ENCODE peak calls at places on chromosome 16, in seven cellular contexts. P is prostate gland, I is heart right ventricle, Y is fibroblast of pulmonary artery, Q is NB4, N is cardiac muscle cell, X is MM.1S. C is an unnamed sample.

GRCh38 chr16:11159189-11159588 is 96.8 kb downstream of the SOCS1 start:
- DNase-seq in P (no peak), I (no peak), Y (no peak), Q (no peak), N (no peak), X (no peak), C (no peak)

GRCh38 chr16:53501216-53501859 is 1.7 kb downstream of the AKTIP start:
- DNase-seq in P (no peak), I (no peak), Y (no peak), Q (no peak), N (no peak), X (no peak), C (no peak)

GRCh38 chr16:77211880-77212735 is 12.9 kb downstream of the SYCE1L start:
- DNase-seq in P (peak), I (peak), Y (peak), Q (peak), N (peak), X (peak), C (no peak)

GRCh38 chr16:82344157-82344556 is 174.1 kb upstream of the MPHOSPH6 start:
- DNase-seq in P (peak), I (no peak), Y (no peak), Q (peak), N (peak), X (no peak), C (no peak)

GRCh38 chr16:14289692-14290340 is 218.7 kb downstream of the MRTFB start:
- DNase-seq in P (no peak), I (no peak), Y (peak), Q (peak), N (peak), X (peak), C (no peak)

GRCh38 chr16:49431040-49431439 is 57.4 kb downstream of the C16orf78 start:
- DNase-seq in P (no peak), I (no peak), Y (no peak), Q (no peak), N (no peak), X (no peak), C (peak)

GRCh38 chr16:68257906-68258800 is 6.2 kb upstream of the SLC7A6 start:
- DNase-seq in P (no peak), I (no peak), Y (peak), Q (peak), N (no peak), X (peak), C (no peak)

GRCh38 chr16:48497129-48497528 is 111.9 kb upstream of the SIAH1 start:
- DNase-seq in P (no peak), I (no peak), Y (no peak), Q (no peak), N (no peak), X (no peak), C (no peak)

GRCh38 chr16:77434365-77435239 is at the start of gene ADAMTS18:
- DNase-seq in P (no peak), I (no peak), Y (no peak), Q (no peak), N (peak), X (no peak), C (no peak)

GRCh38 chr16:88569985-88570690 is at the start of gene ZC3H18:
- DNase-seq in P (peak), I (peak), Y (peak), Q (peak), N (peak), X (peak), C (peak)

GRCh38 chr16:69013991-69014390 is 91.5 kb upstream of the HAS3 start:
- DNase-seq in P (no peak), I (no peak), Y (no peak), Q (no peak), N (no peak), X (no peak), C (no peak)

GRCh38 chr16:12793120-12793889 is 10.4 kb downstream of the CPPED1 start:
- DNase-seq in P (no peak), I (no peak), Y (no peak), Q (no peak), N (no peak), X (no peak), C (no peak)

GRCh38 chr16:20867585-20867984 is 32.6 kb downstream of the DCUN1D3 start:
- DNase-seq in P (no peak), I (no peak), Y (peak), Q (no peak), N (no peak), X (no peak), C (no peak)

GRCh38 chr16:19356024-19356952 is 61.4 kb upstream of the TMC5 start:
- DNase-seq in P (no peak), I (no peak), Y (no peak), Q (no peak), N (no peak), X (no peak), C (no peak)

GRCh38 chr16:89346869-89347268 is 129.4 kb downstream of the ZNF778 start:
- DNase-seq in P (no peak), I (no peak), Y (no peak), Q (no peak), N (no peak), X (no peak), C (no peak)

GRCh38 chr16:21161211-21161610 is 2.7 kb downstream of the LDAF1 start:
- DNase-seq in P (no peak), I (no peak), Y (peak), Q (no peak), N (no peak), X (no peak), C (no peak)

GRCh38 chr16:3789375-3790067 is 72.2 kb upstream of the TRAP1 start:
- DNase-seq in P (no peak), I (no peak), Y (no peak), Q (peak), N (no peak), X (no peak), C (no peak)

GRCh38 chr16:10172848-10173655 is 9.2 kb downstream of the GRIN2A start:
- DNase-seq in P (no peak), I (no peak), Y (no peak), Q (no peak), N (no peak), X (no peak), C (no peak)

GRCh38 chr16:4373909-4374742 is 2.5 kb downstream of the VASN start:
- DNase-seq in P (peak), I (peak), Y (peak), Q (no peak), N (peak), X (no peak), C (peak)

GRCh38 chr16:55248494-55248893 is 75.5 kb upstream of the IRX6 start:
- DNase-seq in P (no peak), I (no peak), Y (no peak), Q (no peak), N (peak), X (no peak), C (no peak)

GRCh38 chr16:59859606-59860402 is 1125.7 kb upstream of the GOT2 start:
- DNase-seq in P (no peak), I (no peak), Y (no peak), Q (no peak), N (no peak), X (no peak), C (no peak)

GRCh38 chr16:68328151-68328859 is 17.5 kb downstream of the PRMT7 start:
- DNase-seq in P (peak), I (peak), Y (peak), Q (peak), N (peak), X (peak), C (peak)

GRCh38 chr16:89359296-89360147 is 130.8 kb downstream of the ANKRD11 start:
- DNase-seq in P (no peak), I (no peak), Y (peak), Q (no peak), N (no peak), X (no peak), C (no peak)

GRCh38 chr16:13503960-13504635 is 415.9 kb upstream of the ERCC4 start:
- DNase-seq in P (no peak), I (no peak), Y (no peak), Q (no peak), N (no peak), X (no peak), C (no peak)

GRCh38 chr16:10606607-10607006 is 26.2 kb upstream of the EMP2 start:
- DNase-seq in P (no peak), I (no peak), Y (no peak), Q (no peak), N (no peak), X (no peak), C (no peak)

GRCh38 chr16:30623558-30624283 is 13.5 kb upstream of the ZNF689 start:
- DNase-seq in P (no peak), I (no peak), Y (no peak), Q (no peak), N (no peak), X (no peak), C (no peak)

GRCh38 chr16:71929048-71929447 is 33.7 kb downstream of the IST1 start:
- DNase-seq in P (no peak), I (no peak), Y (peak), Q (no peak), N (peak), X (no peak), C (no peak)

GRCh38 chr16:18803569-18804462 is 2.5 kb upstream of the ARL6IP1 start:
- DNase-seq in P (no peak), I (no peak), Y (peak), Q (peak), N (no peak), X (no peak), C (no peak)

GRCh38 chr16:22668318-22668717 is 145.6 kb upstream of the HS3ST2 start:
- DNase-seq in P (no peak), I (no peak), Y (no peak), Q (no peak), N (no peak), X (no peak), C (no peak)

GRCh38 chr16:20901068-20901440 is 483 bp downstream of the LYRM1 start:
- DNase-seq in P (no peak), I (no peak), Y (no peak), Q (no peak), N (no peak), X (no peak), C (no peak)

GRCh38 chr16:23987443-23987842 is 151.7 kb downstream of the PRKCB start:
- DNase-seq in P (no peak), I (no peak), Y (no peak), Q (no peak), N (no peak), X (no peak), C (no peak)

GRCh38 chr16:58855291-58855823 is 121.2 kb upstream of the GOT2 start:
- DNase-seq in P (no peak), I (no peak), Y (no peak), Q (no peak), N (no peak), X (no peak), C (no peak)

GRCh38 chr16:85381738-85382592 is 231.2 kb upstream of the GSE1 start:
- DNase-seq in P (no peak), I (peak), Y (no peak), Q (peak), N (peak), X (no peak), C (no peak)

GRCh38 chr16:53745126-53745525 is 41.2 kb downstream of the FTO start:
- DNase-seq in P (no peak), I (no peak), Y (peak), Q (no peak), N (no peak), X (no peak), C (no peak)

GRCh38 chr16:57472665-57473060 is 10.2 kb downstream of the POLR2C start:
- DNase-seq in P (no peak), I (no peak), Y (no peak), Q (no peak), N (peak), X (no peak), C (no peak)

GRCh38 chr16:53785044-53785443 is 81.1 kb downstream of the FTO start:
- DNase-seq in P (no peak), I (no peak), Y (peak), Q (no peak), N (no peak), X (no peak), C (no peak)

GRCh38 chr16:78396046-78396445 is 296.6 kb downstream of the WWOX start:
- DNase-seq in P (no peak), I (no peak), Y (no peak), Q (peak), N (peak), X (no peak), C (no peak)

GRCh38 chr16:85515830-85516397 is 97.2 kb upstream of the GSE1 start:
- DNase-seq in P (no peak), I (no peak), Y (no peak), Q (no peak), N (peak), X (no peak), C (no peak)

GRCh38 chr16:46911038-46911437 is 26.9 kb downstream of the GPT2 start:
- DNase-seq in P (no peak), I (no peak), Y (no peak), Q (no peak), N (no peak), X (no peak), C (no peak)

GRCh38 chr16:1333854-1334719 is 642 bp downstream of the BAIAP3 start:
- DNase-seq in P (no peak), I (no peak), Y (no peak), Q (no peak), N (no peak), X (no peak), C (no peak)
- H3K4me3 ChIP-seq in P (peak), I (peak), Y (peak), Q (no peak), N (peak), X (no peak), C (peak)

GRCh38 chr16:8492690-8493089 is 97.6 kb downstream of the TMEM114 start:
- DNase-seq in P (no peak), I (no peak), Y (no peak), Q (no peak), N (no peak), X (no peak), C (no peak)

GRCh38 chr16:8489580-8489979 is 100.7 kb downstream of the TMEM114 start:
- DNase-seq in P (no peak), I (no peak), Y (no peak), Q (no peak), N (no peak), X (no peak), C (no peak)

GRCh38 chr16:8496364-8496763 is 93.9 kb downstream of the TMEM114 start:
- DNase-seq in P (no peak), I (no peak), Y (no peak), Q (no peak), N (no peak), X (no peak), C (no peak)

GRCh38 chr16:8493885-8494487 is 96.3 kb downstream of the TMEM114 start:
- DNase-seq in P (no peak), I (no peak), Y (no peak), Q (peak), N (no peak), X (no peak), C (no peak)
- TF ChIP-seq CTCF in P (no peak), I (no peak), Y (no peak), Q (no peak), N (no peak), X (no peak), C (no peak)

GRCh38 chr16:65123846-65124513 is 2.1 kb upstream of the CDH11 start:
- DNase-seq in P (no peak), I (no peak), Y (no peak), Q (no peak), N (no peak), X (no peak), C (no peak)
- H3K4me3 ChIP-seq in P (peak), I (no peak), Y (peak), Q (no peak), N (peak), X (no peak), C (peak)

GRCh38 chr16:26475579-26475978 is 591.1 kb upstream of the C16orf82 start:
- DNase-seq in P (no peak), I (no peak), Y (no peak), Q (no peak), N (no peak), X (no peak), C (no peak)
- TF ChIP-seq CTCF in P (no peak), I (no peak), Y (no peak), Q (no peak), N (no peak), X (no peak), C (no peak)

C was measured in tibial artery.